ENCODE peak calls at places on chromosomes 16 and 17, in six cellular contexts. L, H, V, X, S and P are unnamed samples.

GRCh38 chr17:20938244-20938643 is 104.6 kb downstream of the USP22 start:
- DNase-seq in L (no peak), H (no peak), V (no peak), X (no peak), S (no peak), P (no peak)

GRCh38 chr17:29256735-29257466 is 10.2 kb downstream of the CRYBA1 start:
- DNase-seq in L (no peak), H (no peak), V (no peak), X (no peak), S (no peak), P (no peak)

GRCh38 chr17:77145635-77146632 is 5.2 kb downstream of the SEC14L1 start:
- DNase-seq in L (no peak), H (peak; percentile 67), V (peak; percentile 67), X (peak; percentile 83), S (peak; percentile 80), P (no peak)

GRCh38 chr16:71673190-71673956 is 47.4 kb downstream of the MARVELD3 start:
- DNase-seq in L (no peak), H (no peak), V (no peak), X (no peak), S (no peak), P (no peak)

GRCh38 chr16:71214771-71215381 is 15.6 kb downstream of the HYDIN start:
- DNase-seq in L (peak; percentile 4), H (no peak), V (no peak), X (no peak), S (peak; percentile 25), P (no peak)

GRCh38 chr16:30473231-30474061 is 904 bp downstream of the ITGAL start:
- DNase-seq in L (no peak), H (no peak), V (peak; percentile 25), X (no peak), S (no peak), P (no peak)

GRCh38 chr16:58515871-58516767 is 802 bp downstream of the SETD6 start:
- DNase-seq in L (no peak), H (no peak), V (peak; percentile 67), X (peak; percentile 63), S (no peak), P (no peak)

GRCh38 chr17:75625813-75626486 is 7.3 kb upstream of the SMIM5 start:
- DNase-seq in L (no peak), H (no peak), V (no peak), X (no peak), S (peak; percentile 15), P (no peak)

GRCh38 chr17:77222356-77222755 is 81.6 kb downstream of the SEC14L1 start:
- DNase-seq in L (no peak), H (no peak), V (no peak), X (no peak), S (no peak), P (no peak)

GRCh38 chr17:76442341-76443338 is 10.3 kb downstream of the UBE2O start:
- DNase-seq in L (no peak), H (no peak), V (no peak), X (no peak), S (peak; percentile 30), P (no peak)

GRCh38 chr17:83190601-83191387 is 111.4 kb downstream of the METRNL start:
- DNase-seq in L (no peak), H (no peak), V (no peak), X (peak; percentile 58), S (no peak), P (no peak)

GRCh38 chr17:78796134-78796900 is 14.2 kb upstream of the CYTH1 start:
- DNase-seq in L (no peak), H (no peak), V (no peak), X (no peak), S (no peak), P (no peak)

GRCh38 chr17:50967795-50968194 is 101.6 kb upstream of the TOB1 start:
- DNase-seq in L (no peak), H (no peak), V (no peak), X (no peak), S (no peak), P (no peak)

GRCh38 chr17:83099570-83100181 is 20.3 kb downstream of the METRNL start:
- DNase-seq in L (no peak), H (no peak), V (peak; percentile 33), X (no peak), S (no peak), P (no peak)

GRCh38 chr17:33858121-33858520 is 397.0 kb upstream of the CCL2 start:
- DNase-seq in L (no peak), H (no peak), V (no peak), X (no peak), S (no peak), P (no peak)

GRCh38 chr16:21703589-21704174 is 39.9 kb downstream of the OTOA start:
- DNase-seq in L (no peak), H (no peak), V (no peak), X (no peak), S (no peak), P (no peak)

GRCh38 chr17:74343526-74344284 is 17.7 kb downstream of the KIF19 start:
- DNase-seq in L (no peak), H (no peak), V (no peak), X (no peak), S (no peak), P (no peak)

GRCh38 chr16:65975049-65975708 is 391.3 kb upstream of the CDH5 start:
- DNase-seq in L (peak; percentile 16), H (no peak), V (no peak), X (no peak), S (no peak), P (no peak)

GRCh38 chr17:43316522-43317142 is 82.2 kb upstream of the ARL4D start:
- DNase-seq in L (no peak), H (no peak), V (no peak), X (no peak), S (no peak), P (no peak)

GRCh38 chr17:17680477-17681186 is 626 bp upstream of the RAI1 start:
- DNase-seq in L (no peak), H (no peak), V (no peak), X (no peak), S (no peak), P (no peak)
- H3K4me3 ChIP-seq in L (peak overlapping the region; percentile 41), H (peak overlapping the region; percentile 69), V (peak overlapping the region; percentile 88), X (peak overlapping the region; percentile 66), S (no peak overlapping the region), P (peak overlapping the region; percentile 71)

DNA sequence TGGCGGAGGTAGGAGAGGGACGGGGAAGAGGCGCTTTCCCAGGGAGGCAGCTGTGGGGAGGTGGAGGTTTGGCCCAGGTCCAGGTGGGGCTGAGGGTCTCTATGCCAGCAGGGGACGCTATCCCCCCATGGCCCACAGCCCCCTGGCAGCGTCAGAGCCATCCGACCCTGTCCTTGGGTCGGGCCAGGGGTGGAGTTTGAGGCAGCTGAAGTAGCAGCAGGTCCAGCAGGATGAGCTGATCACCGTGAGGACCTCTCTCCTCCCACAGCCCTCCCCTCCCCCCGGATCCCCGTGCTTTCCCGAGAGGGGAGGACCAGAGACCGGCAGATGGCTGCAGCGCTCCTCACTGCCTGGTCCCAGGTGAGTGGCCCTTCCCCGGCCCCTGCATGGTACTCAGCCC is 3.2 kb downstream of the ZNF205 start:
- DNase-seq in L (no peak), H (no peak), V (no peak), X (no peak), S (no peak), P (no peak)
- TF ChIP-seq CTCF in L (no peak), H (no peak), V (no peak), X (no peak), S (no peak), P (no peak)

DNA sequence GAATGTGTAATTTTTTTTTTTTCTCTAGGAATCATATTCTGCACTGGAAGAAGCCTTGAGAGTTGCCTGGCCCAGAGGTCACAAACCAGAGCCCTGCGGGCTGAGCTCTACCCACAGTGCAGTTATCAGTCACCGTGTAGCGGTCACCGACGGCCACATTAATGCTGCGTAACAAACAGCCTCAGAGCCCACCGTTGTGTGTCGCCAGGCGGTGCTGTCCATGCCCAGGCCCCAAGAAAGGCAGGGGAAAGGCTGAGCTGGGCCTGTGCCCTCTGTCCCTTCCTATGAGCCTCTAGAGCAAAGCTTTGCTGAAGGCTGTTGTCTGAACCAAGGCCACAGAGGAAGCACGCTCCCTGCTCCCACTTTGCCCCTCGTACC is 4.5 kb upstream of the LMF1 start:
- DNase-seq in L (no peak), H (no peak), V (no peak), X (no peak), S (no peak), P (no peak)
- TF ChIP-seq POLR2AphosphoS5 in L (no peak), H (no peak), V (no peak), X (no peak), S (no peak), P (no peak)

GRCh38 chr17:81221842-81222619 is 734 bp downstream of the CEP131 start:
- DNase-seq in L (no peak), H (no peak), V (no peak), X (no peak), S (no peak), P (no peak)

GRCh38 chr17:81219476-81220180 is 3.1 kb downstream of the CEP131 start:
- DNase-seq in L (no peak), H (no peak), V (no peak), X (no peak), S (no peak), P (no peak)

GRCh38 chr17:81222906-81223757 is at the start of gene CEP131:
- DNase-seq in L (peak; percentile 99), H (peak; percentile 99), V (peak; percentile 99), X (peak; percentile 99), S (peak; percentile 98), P (peak; percentile 100)

GRCh38 chr17:81222620-81222905 is 202 bp downstream of the CEP131 start:
- DNase-seq in L (no peak), H (no peak), V (no peak), X (no peak), S (no peak), P (no peak)

DNA sequence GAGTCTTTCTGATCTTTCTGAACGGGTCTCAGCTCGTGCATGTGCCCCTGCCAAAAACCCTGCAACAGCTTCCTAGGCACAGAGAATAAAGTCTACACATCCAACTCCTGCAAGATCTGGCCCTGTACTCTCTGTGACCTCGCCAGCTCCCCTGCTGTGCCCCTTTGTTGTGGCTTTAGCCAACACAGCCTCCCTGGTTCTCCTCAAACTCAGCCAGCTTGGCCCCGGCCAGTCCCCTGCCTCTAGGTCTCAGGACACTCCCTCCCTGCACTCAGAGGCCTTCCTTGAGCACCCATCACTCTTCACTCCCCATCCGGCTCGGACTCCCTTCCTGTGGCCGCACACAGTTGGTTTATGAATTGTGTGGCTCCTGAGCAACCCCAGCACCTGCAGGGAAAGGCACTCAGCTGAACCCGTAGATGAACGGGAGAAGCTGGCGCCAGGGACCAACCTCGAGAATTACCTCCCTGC is 1.4 kb downstream of the CEP131 start:
- DNase-seq in L (no peak), H (no peak), V (no peak), X (no peak), S (no peak), P (no peak)
- H3K4me3 ChIP-seq in L (peak overlapping the region; percentile 90), H (no peak overlapping the region), V (peak overlapping the region; percentile 78), X (no peak overlapping the region), S (no peak overlapping the region), P (no peak overlapping the region)

DNA sequence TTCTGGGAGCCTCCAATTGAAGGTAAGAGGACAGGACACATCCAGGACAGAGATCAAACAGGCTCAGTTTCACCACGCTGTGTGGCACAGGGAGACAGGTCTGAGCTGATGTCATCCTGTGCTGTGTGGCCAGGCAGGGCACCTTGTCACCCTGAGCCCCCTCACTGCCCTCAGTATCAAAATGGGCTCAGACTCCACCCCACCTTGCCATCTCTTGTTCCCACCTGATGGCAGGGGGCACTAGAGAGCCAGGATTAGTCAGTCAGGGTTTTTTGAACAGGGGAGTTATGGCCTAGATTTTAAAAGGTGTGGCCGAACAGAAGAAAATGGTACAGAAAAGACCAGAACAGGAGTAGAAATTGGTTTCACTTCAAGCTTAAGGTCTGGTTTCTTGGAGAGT is 2.6 kb downstream of the KAT2A start:
- DNase-seq in L (peak; percentile 13), H (no peak), V (no peak), X (no peak), S (peak; percentile 34), P (no peak)
- TF ChIP-seq CTCF in L (peak; percentile 63), H (no peak), V (peak; percentile 29), X (no peak), S (peak; percentile 50), P (peak; percentile 36)

GRCh38 chr16:57470683-57471082 is 8.2 kb downstream of the POLR2C start:
- DNase-seq in L (no peak), H (peak; percentile 14), V (peak; percentile 78), X (no peak), S (peak; percentile 38), P (no peak)
- TF ChIP-seq POLR2AphosphoS5 in L (no peak), H (no peak), V (peak; percentile 39), X (no peak), S (no peak), P (no peak)